ENCODE peak calls at places on chromosomes 12 and 14, in nine cellular contexts. C is NCI-H748 treated with DMSO at 0.1 percent for 48 hours, R is Calu3, V is mesenchymal stem cell, D is astrocyte of the hippocampus, L is T1000, K is aorta, H is heart left ventricle, N is HTR-8/SVneo. U is an unnamed sample.

GRCh38 chr12:46214668-46215429 is 54.0 kb downstream of the SLC38A1 start:
- DNase-seq in H (no peak), L (no peak), V (peak; percentile 38), N (no peak), K (no peak), D (no peak), R (no peak), C (no peak), U (no peak)

GRCh38 chr12:57767876-57768275 is 998 bp upstream of the CYP27B1 start:
- DNase-seq in D (no peak), C (no peak), V (no peak), L (no peak), H (no peak), N (no peak), K (no peak), R (no peak), U (no peak)

GRCh38 chr12:47742253-47742825 is 16.3 kb downstream of the RAPGEF3 start:
- DNase-seq in L (no peak), R (peak; percentile 78), N (peak; percentile 54), H (no peak), D (peak; percentile 51), V (peak; percentile 35), K (peak; percentile 90), C (no peak), U (no peak)

GRCh38 chr12:26271889-26272492 is 76.6 kb downstream of the SSPN start:
- DNase-seq in D (peak; percentile 94), L (peak; percentile 41), C (no peak), H (peak; percentile 89), R (peak; percentile 91), K (peak; percentile 94), V (peak; percentile 90), N (peak; percentile 44), U (no peak)

GRCh38 chr12:2834581-2835491 is at the start of gene NRIP2:
- DNase-seq in D (peak; percentile 77), R (no peak), L (no peak), K (no peak), H (peak; percentile 52), V (peak; percentile 69), C (peak; percentile 27), N (no peak), U (no peak)

GRCh38 chr12:87836190-87836589 is 193.0 kb downstream of the C12orf50 start:
- DNase-seq in V (no peak), C (no peak), L (no peak), N (no peak), R (no peak), H (no peak), K (no peak), D (no peak), U (no peak)

GRCh38 chr14:94320243-94320642 is 2.9 kb downstream of the SERPINA6 start:
- DNase-seq in D (no peak), L (no peak), K (no peak), N (no peak), H (no peak), R (peak; percentile 21), V (no peak), C (no peak), U (no peak)

GRCh38 chr12:109461049-109461845 is 15.9 kb downstream of the KCTD10 start:
- DNase-seq in C (no peak), N (peak; percentile 45), D (peak; percentile 23), L (no peak), H (peak; percentile 57), R (peak; percentile 39), V (peak; percentile 93), K (peak; percentile 70), U (no peak)

GRCh38 chr12:98653866-98654493 is 8.9 kb downstream of the APAF1 start:
- DNase-seq in H (no peak), V (peak; percentile 73), R (peak; percentile 22), D (peak; percentile 65), C (peak; percentile 39), N (peak; percentile 32), L (no peak), K (no peak), U (peak; percentile 11)

GRCh38 chr14:54533100-54533499 is 23.4 kb downstream of the CGRRF1 start:
- DNase-seq in H (no peak), N (no peak), L (no peak), K (no peak), R (no peak), V (no peak), D (no peak), C (no peak), U (no peak)

GRCh38 chr12:78928200-78929074 is 63.9 kb downstream of the SYT1 start:
- DNase-seq in R (peak; percentile 47), N (peak; percentile 18), C (no peak), L (no peak), V (peak; percentile 80), D (peak; percentile 79), K (no peak), H (no peak), U (no peak)

GRCh38 chr12:110503432-110503831 is 1.3 kb downstream of the RAD9B start:
- DNase-seq in N (no peak), D (no peak), V (no peak), K (no peak), L (no peak), C (no peak), H (no peak), R (no peak), U (no peak)

GRCh38 chr14:24695265-24696241 is 61.6 kb upstream of the GZMB start:
- DNase-seq in L (no peak), V (no peak), R (no peak), K (no peak), C (no peak), N (no peak), H (no peak), D (no peak), U (no peak)

GRCh38 chr14:75559451-75560187 is 18.8 kb upstream of the FLVCR2 start:
- DNase-seq in V (peak; percentile 57), C (no peak), D (peak; percentile 61), N (no peak), R (peak; percentile 62), L (peak; percentile 26), K (no peak), H (no peak), U (no peak)

GRCh38 chr14:105060751-105061427 is 4.3 kb downstream of the GPR132 start:
- DNase-seq in L (no peak), K (no peak), V (no peak), C (no peak), N (no peak), D (no peak), R (no peak), H (peak; percentile 67), U (no peak)

GRCh38 chr14:77738559-77739250 is 22.3 kb downstream of the SNW1 start:
- DNase-seq in H (no peak), C (no peak), N (no peak), D (peak; percentile 69), R (no peak), K (no peak), V (no peak), L (no peak), U (no peak)

GRCh38 chr12:9869307-9870161 is at the start of gene CLEC2B:
- DNase-seq in D (peak; percentile 70), C (no peak), V (peak; percentile 94), H (no peak), N (no peak), R (no peak), K (no peak), L (no peak), U (no peak)

GRCh38 chr14:64971890-64972785 is at the start of gene RAB15:
- DNase-seq in V (peak; percentile 24), H (peak; percentile 36), R (peak; percentile 45), C (no peak), K (peak; percentile 84), N (peak; percentile 81), L (peak; percentile 17), D (peak; percentile 78), U (no peak)

GRCh38 chr12:94801736-94802135 is 151.4 kb upstream of the TMCC3 start:
- DNase-seq in H (no peak), K (no peak), D (no peak), R (no peak), C (no peak), N (no peak), L (no peak), V (no peak), U (no peak)

GRCh38 chr12:61367281-61367785 is 892.9 kb upstream of the USP15 start:
- DNase-seq in H (no peak), K (no peak), N (no peak), C (no peak), R (no peak), D (no peak), V (peak; percentile 2), L (no peak), U (no peak)

GRCh38 chr14:97580923-97581495 is 783.8 kb downstream of the VRK1 start:
- DNase-seq in K (no peak), C (no peak), D (peak; percentile 44), N (no peak), R (no peak), V (no peak), L (no peak), H (no peak), U (peak; percentile 48)

GRCh38 chr14:97376310-97376709 is 579.1 kb downstream of the VRK1 start:
- DNase-seq in C (no peak), D (no peak), L (no peak), N (no peak), K (no peak), V (no peak), R (no peak), H (no peak), U (no peak)

GRCh38 chr14:32601908-32602307 is 272.8 kb downstream of the AKAP6 start:
- DNase-seq in N (no peak), C (no peak), K (no peak), L (no peak), D (no peak), V (no peak), R (no peak), H (no peak), U (no peak)